ENCODE peak calls at places on chromosome 22, in ten cellular contexts. Y is CD4-positive, alpha-beta T cell; M is progenitor cell of endocrine pancreas; K is endothelial cell; Z is H9; O is neural progenitor cell; P is omental fat pad; Q is Peyer's patch; T is astrocyte of the spinal cord; D is foreskin fibroblast. G is an unnamed sample.

GRCh38 chr22:20422271-20422958 is 15.2 kb downstream of the SCARF2 start:
- DNase-seq in O (peak), Y (no peak), Z (no peak), P (no peak), T (peak), K (no peak), Q (no peak), M (no peak), D (peak), G (peak)

GRCh38 chr22:28812491-28812890 is 12.1 kb upstream of the XBP1 start:
- DNase-seq in Y (no peak), D (no peak), O (no peak), T (no peak), P (no peak), Q (no peak), M (no peak), Z (no peak), K (no peak), G (no peak)

GRCh38 chr22:46612341-46612903 is 7.8 kb upstream of the GRAMD4 start:
- DNase-seq in K (no peak), M (no peak), T (no peak), O (no peak), Z (no peak), Y (no peak), D (no peak), P (no peak), Q (no peak), G (no peak)

GRCh38 chr22:26673485-26673884 is 16.1 kb downstream of the MIAT start:
- DNase-seq in M (no peak), Y (no peak), Z (no peak), D (peak), O (no peak), P (no peak), K (no peak), Q (peak), T (no peak), G (no peak)

GRCh38 chr22:44188316-44188715 is 7.6 kb downstream of the PARVG start:
- DNase-seq in O (no peak), Y (no peak), D (no peak), Z (no peak), T (no peak), K (no peak), Q (no peak), M (no peak), P (no peak), G (no peak)

GRCh38 chr22:20554824-20555223 is 47.4 kb downstream of the MED15 start:
- DNase-seq in Y (no peak), O (no peak), Q (no peak), M (no peak), T (no peak), Z (no peak), D (no peak), P (no peak), K (no peak), G (peak)

GRCh38 chr22:26558246-26558895 is 31.6 kb downstream of the TPST2 start:
- DNase-seq in Z (no peak), P (no peak), K (no peak), M (no peak), D (peak), O (no peak), Q (no peak), T (peak), Y (no peak), G (no peak)

GRCh38 chr22:49667236-49667635 is 160.4 kb downstream of the BRD1 start:
- DNase-seq in D (no peak), Z (peak), K (peak), O (no peak), P (no peak), Y (no peak), M (no peak), T (no peak), Q (peak), G (no peak)

GRCh38 chr22:26377170-26377825 is 51.8 kb upstream of the ASPHD2 start:
- DNase-seq in D (no peak), Z (peak), Q (no peak), Y (no peak), K (no peak), O (peak), T (no peak), P (no peak), M (no peak), G (no peak)

GRCh38 chr22:46810856-46811786 is 48.7 kb downstream of the TBC1D22A start:
- DNase-seq in K (no peak), Y (no peak), P (no peak), Z (no peak), D (no peak), O (no peak), M (no peak), T (no peak), Q (no peak), G (no peak)

GRCh38 chr22:37690901-37691504 is 4.9 kb downstream of the NOL12 start:
- DNase-seq in K (no peak), Y (no peak), T (no peak), Q (no peak), M (no peak), P (no peak), O (no peak), D (no peak), Z (no peak), G (no peak)

GRCh38 chr22:44574057-44574456 is 76.0 kb upstream of the RTL6 start:
- DNase-seq in T (peak), P (peak), K (no peak), Q (peak), M (no peak), Z (no peak), Y (no peak), D (peak), O (no peak), G (no peak)

GRCh38 chr22:45626198-45626651 is 45.4 kb upstream of the ATXN10 start:
- DNase-seq in K (no peak), M (no peak), P (no peak), Q (peak), T (no peak), Y (no peak), O (no peak), D (no peak), Z (no peak), G (peak)

GRCh38 chr22:50118557-50119168 is 28.9 kb downstream of the MOV10L1 start:
- DNase-seq in Y (no peak), T (peak), P (peak), K (no peak), Z (no peak), D (peak), O (no peak), Q (no peak), M (no peak), G (no peak)

GRCh38 chr22:43187171-43188099 is 501 bp upstream of the TTLL12 start:
- DNase-seq in Z (peak), K (peak), Y (peak), D (peak), T (peak), Q (peak), M (peak), P (peak), O (peak), G (peak)
- TF ChIP-seq CTCF in Z (peak), K (peak), Y (peak), D (peak), T (peak), Q (peak), M (peak), P (no peak), O (peak), G (peak)

GRCh38 chr22:39174498-39175120 is 22.1 kb upstream of the CBX7 start:
- DNase-seq in O (peak), K (peak), M (peak), T (peak), D (peak), Q (peak), Z (peak), Y (peak), P (peak), G (peak)

GRCh38 chr22:39176067-39176621 is 23.7 kb upstream of the CBX7 start:
- DNase-seq in M (no peak), Z (peak), Q (peak), T (peak), D (peak), O (peak), K (peak), Y (no peak), P (no peak), G (peak)

GRCh38 chr22:39173787-39174497 is 21.5 kb upstream of the CBX7 start:
- DNase-seq in P (no peak), Y (no peak), D (no peak), M (no peak), Z (no peak), T (no peak), O (no peak), Q (peak), K (no peak), G (peak)

GRCh38 chr22:39176673-39177455 is 24.4 kb upstream of the CBX7 start:
- DNase-seq in D (no peak), M (no peak), T (no peak), Z (peak), P (no peak), K (peak), Y (no peak), O (no peak), Q (no peak), G (peak)

GRCh38 chr22:39175127-39176066 is 22.9 kb upstream of the CBX7 start:
- DNase-seq in Q (no peak), O (no peak), Y (no peak), D (no peak), P (no peak), M (no peak), K (peak), Z (peak), T (no peak), G (peak)
- TF ChIP-seq CTCF in Q (no peak), O (no peak), Y (no peak), D (no peak), P (no peak), M (no peak), K (no peak), Z (no peak), T (no peak), G (peak)

GRCh38 chr22:48072777-48073176 is 1310.3 kb downstream of the TBC1D22A start:
- DNase-seq in Q (no peak), T (no peak), O (peak), D (no peak), P (no peak), K (no peak), Y (no peak), Z (peak), M (no peak), G (no peak)

GRCh38 chr22:48070083-48070482 is 1307.6 kb downstream of the TBC1D22A start:
- DNase-seq in K (no peak), T (no peak), M (no peak), O (no peak), P (no peak), Q (no peak), D (no peak), Y (no peak), Z (no peak), G (no peak)

GRCh38 chr22:48071305-48071704 is 1308.9 kb downstream of the TBC1D22A start:
- DNase-seq in M (no peak), P (no peak), Q (no peak), Z (no peak), D (no peak), O (no peak), T (no peak), Y (no peak), K (no peak), G (no peak)

GRCh38 chr22:48071828-48072227 is 1309.4 kb downstream of the TBC1D22A start:
- DNase-seq in M (no peak), D (no peak), Z (no peak), T (no peak), P (no peak), Y (no peak), O (no peak), K (no peak), Q (no peak), G (no peak)

GRCh38 chr22:48070760-48071159 is 1308.3 kb downstream of the TBC1D22A start:
- DNase-seq in D (no peak), M (no peak), O (peak), Y (no peak), Z (peak), Q (no peak), P (no peak), T (no peak), K (no peak), G (no peak)
- TF ChIP-seq CTCF in D (no peak), M (no peak), O (peak), Y (no peak), Z (peak), Q (no peak), P (no peak), T (no peak), K (no peak), G (no peak)

DNA sequence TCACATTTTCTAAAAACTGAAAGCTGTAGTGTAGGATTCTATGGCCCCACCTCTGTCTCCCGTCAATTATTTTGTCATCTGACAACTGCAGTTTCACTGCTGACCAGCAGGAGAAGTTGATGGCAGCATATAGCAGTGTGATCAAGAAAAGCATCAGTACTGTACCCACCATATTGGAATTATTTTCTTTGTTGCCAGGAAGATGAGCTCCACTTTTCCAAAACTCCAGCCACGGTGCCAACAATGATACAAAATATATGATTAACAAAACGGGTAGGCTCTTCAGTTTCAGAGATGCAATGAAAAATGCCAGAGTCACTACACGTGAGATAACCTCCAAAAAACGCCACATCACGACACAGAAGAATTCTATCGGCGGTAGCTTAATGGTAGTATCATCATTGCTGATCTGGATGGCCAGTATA is 41.3 kb downstream of the XKR3 start:
- DNase-seq in K (no peak), Q (no peak), O (peak), T (no peak), M (no peak), Z (peak), Y (no peak), P (no peak), D (no peak), G (no peak)
- TF ChIP-seq CTCF in K (peak), Q (no peak), O (peak), T (peak), M (peak), Z (peak), Y (peak), P (no peak), D (no peak), G (peak)

GRCh38 chr22:31106001-31106571 is 1.3 kb downstream of the SELENOM start:
- DNase-seq in D (peak), Q (no peak), K (peak), O (no peak), T (no peak), Y (no peak), Z (no peak), P (no peak), M (no peak), G (no peak)
- TF ChIP-seq CTCF in D (no peak), Q (no peak), K (no peak), O (no peak), T (no peak), Y (no peak), Z (no peak), P (no peak), M (no peak), G (peak)

DNA sequence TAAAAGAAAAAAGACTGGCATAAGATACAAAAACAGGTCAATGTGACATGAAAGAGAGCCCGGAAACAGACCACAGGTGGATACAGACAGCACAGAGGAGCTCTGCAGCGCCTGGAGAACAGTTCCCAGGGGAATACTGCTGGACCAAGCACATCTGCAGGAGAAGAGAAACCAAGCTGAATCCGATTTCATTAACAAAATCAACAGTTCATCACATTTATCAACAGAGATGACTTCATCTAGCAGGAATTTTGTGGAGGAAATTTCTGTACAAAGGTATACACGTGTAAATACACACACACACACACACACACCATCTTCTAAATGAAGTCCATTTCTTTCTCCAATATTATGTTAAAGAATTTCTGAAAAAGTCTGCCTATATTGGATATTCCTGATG is 17.1 kb downstream of the YPEL1 start:
- DNase-seq in Y (no peak), M (no peak), T (no peak), Q (no peak), D (no peak), K (no peak), O (no peak), Z (no peak), P (no peak), G (no peak)
- TF ChIP-seq CTCF in Y (no peak), M (no peak), T (no peak), Q (no peak), D (no peak), K (no peak), O (no peak), Z (no peak), P (no peak), G (no peak)

DNA sequence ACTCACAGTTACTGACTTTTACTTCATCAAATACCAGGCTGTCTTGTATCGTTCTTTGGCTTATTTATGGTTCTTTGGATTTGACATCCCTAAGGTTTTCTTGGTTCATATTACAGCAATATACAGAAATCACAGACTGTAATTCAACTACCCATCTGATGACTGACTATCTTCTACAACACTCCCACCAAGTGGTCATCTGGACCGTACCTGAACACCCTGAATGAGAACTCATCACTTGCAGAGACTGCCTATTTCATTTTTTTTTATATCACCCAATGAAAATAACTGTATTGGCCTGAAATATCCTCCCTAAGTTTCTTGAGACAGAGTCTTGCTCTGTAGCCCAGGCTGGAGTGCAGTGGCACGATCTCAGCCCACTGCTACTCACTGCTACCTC is 9.5 kb upstream of the UPB1 start:
- DNase-seq in Q (no peak), K (no peak), O (no peak), M (no peak), D (no peak), T (no peak), Z (no peak), Y (no peak), P (no peak), G (no peak)
- TF ChIP-seq CTCF in Q (no peak), K (no peak), O (peak), M (no peak), D (peak), T (peak), Z (peak), Y (peak), P (no peak), G (peak)

G was measured in chondrocyte.